ENCODE peak calls at places on chromosomes 12 and 14, in four cellular contexts. E is brain microvascular endothelial cell, M is endothelial cell of umbilical vein, V is transverse colon. Y is an unnamed sample.

GRCh38 chr14:33040548-33041140 is 102.0 kb downstream of the NPAS3 start:
- DNase-seq in E (no peak), M (no peak), V (no peak), Y (no peak)

GRCh38 chr12:90246673-90247072 is 538.0 kb upstream of the ATP2B1 start:
- DNase-seq in V (no peak), M (no peak), E (no peak), Y (no peak)

GRCh38 chr14:72638021-72638420 is 255.9 kb downstream of the DPF3 start:
- DNase-seq in V (no peak), M (peak), E (peak), Y (peak)

GRCh38 chr14:45486599-45486998 is 233.6 kb upstream of the MIS18BP1 start:
- DNase-seq in M (no peak), E (no peak), V (no peak), Y (no peak)

GRCh38 chr14:55838529-55839052 is 258.6 kb downstream of the KTN1 start:
- DNase-seq in V (no peak), E (no peak), M (no peak), Y (no peak)

GRCh38 chr12:73421832-73422231 is 1115.8 kb upstream of the ATXN7L3B start:
- DNase-seq in E (peak), M (no peak), V (no peak), Y (peak)

GRCh38 chr12:126112849-126113248 is 1047.6 kb downstream of the AACS start:
- DNase-seq in E (no peak), M (no peak), V (no peak), Y (no peak)

GRCh38 chr12:24767016-24767415 is 181.9 kb downstream of the BCAT1 start:
- DNase-seq in V (no peak), M (no peak), E (no peak), Y (no peak)

GRCh38 chr12:82627799-82628198 is 58.9 kb upstream of the TMTC2 start:
- DNase-seq in V (no peak), M (peak), E (peak), Y (peak)

GRCh38 chr12:44446181-44446580 is 429.9 kb downstream of the NELL2 start:
- DNase-seq in V (no peak), E (no peak), M (no peak), Y (no peak)

GRCh38 chr14:90204516-90204915 is 51.8 kb upstream of the PSMC1 start:
- DNase-seq in M (no peak), E (no peak), V (no peak), Y (no peak)

GRCh38 chr12:31950088-31950487 is 9.1 kb upstream of the RESF1 start:
- DNase-seq in V (no peak), E (no peak), M (no peak), Y (no peak)

GRCh38 chr12:31951008-31951407 is 8.2 kb upstream of the RESF1 start:
- DNase-seq in V (no peak), E (no peak), M (no peak), Y (no peak)

GRCh38 chr12:31950492-31950891 is 8.7 kb upstream of the RESF1 start:
- DNase-seq in V (no peak), E (no peak), M (no peak), Y (no peak)

GRCh38 chr12:31951939-31952338 is 7.3 kb upstream of the RESF1 start:
- DNase-seq in E (no peak), M (no peak), V (no peak), Y (no peak)

GRCh38 chr12:31952418-31952817 is 6.8 kb upstream of the RESF1 start:
- DNase-seq in V (no peak), M (no peak), E (no peak), Y (no peak)
- H3K27ac ChIP-seq in V (no peak), M (no peak), E (no peak), Y (no peak)

GRCh38 chr12:118536306-118536900 is 160.0 kb downstream of the SUDS3 start:
- DNase-seq in E (no peak), M (no peak), V (no peak), Y (no peak)

GRCh38 chr12:118541071-118541470 is 164.7 kb downstream of the SUDS3 start:
- DNase-seq in M (no peak), E (no peak), V (no peak), Y (no peak)

GRCh38 chr12:118541945-118542344 is 165.6 kb downstream of the SUDS3 start:
- DNase-seq in M (no peak), V (no peak), E (no peak), Y (no peak)

GRCh38 chr12:118534003-118534402 is 157.6 kb downstream of the SUDS3 start:
- DNase-seq in E (no peak), V (no peak), M (no peak), Y (no peak)

DNA sequence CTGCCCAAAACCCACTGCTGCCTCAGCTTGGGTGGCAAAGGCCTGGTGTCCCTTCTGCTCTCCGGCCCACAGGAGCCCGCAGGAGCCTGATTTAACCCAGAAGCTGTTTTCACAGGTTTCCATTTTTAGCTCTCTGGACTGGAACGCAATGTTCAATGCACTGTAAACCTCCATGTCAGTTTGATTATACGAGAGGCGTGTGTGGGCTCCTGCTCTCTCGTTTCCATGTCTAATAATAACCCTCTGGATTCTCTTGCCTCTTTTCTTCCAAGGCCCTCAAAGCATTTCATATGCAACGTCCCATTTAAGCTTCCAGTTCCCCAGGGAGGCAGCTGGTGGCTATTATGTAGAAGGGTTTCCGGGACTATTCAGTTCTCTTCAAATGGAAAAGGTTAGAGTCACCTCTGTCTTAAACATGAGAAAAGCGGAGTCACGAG is 161.1 kb downstream of the SUDS3 start:
- DNase-seq in E (no peak), V (peak), M (no peak), Y (no peak)
- H3K27ac ChIP-seq in E (no peak), V (peak), M (no peak), Y (no peak)

GRCh38 chr12:96198970-96199369 is 4.8 kb downstream of the ELK3 start:
- DNase-seq in M (peak), E (peak), V (no peak), Y (peak)
- H3K27ac ChIP-seq in M (peak), E (peak), V (peak), Y (peak)

DNA sequence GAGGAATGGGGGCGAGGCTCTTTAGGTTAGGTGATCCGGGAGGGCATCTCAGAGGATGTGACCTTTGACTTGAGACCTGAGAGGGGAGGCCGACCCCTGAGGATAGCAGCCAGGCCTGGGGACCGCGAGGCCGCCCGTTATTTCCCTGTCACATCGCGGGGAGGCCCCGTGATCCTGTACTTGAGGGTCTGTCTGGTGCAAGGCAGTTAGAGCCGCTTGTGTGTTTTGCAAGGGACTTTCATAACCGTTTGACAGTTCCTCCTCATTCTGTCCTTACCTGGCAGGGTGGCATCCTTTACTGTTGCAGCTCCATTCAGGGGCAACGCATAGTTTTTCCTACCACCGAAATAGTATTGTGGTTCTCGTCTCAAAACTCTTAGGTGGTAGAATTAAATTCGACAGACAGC is 764 bp downstream of the VRK1 start:
- DNase-seq in E (no peak), V (no peak), M (peak), Y (peak)
- H3K27ac ChIP-seq in E (peak), V (peak), M (peak), Y (peak)

DNA sequence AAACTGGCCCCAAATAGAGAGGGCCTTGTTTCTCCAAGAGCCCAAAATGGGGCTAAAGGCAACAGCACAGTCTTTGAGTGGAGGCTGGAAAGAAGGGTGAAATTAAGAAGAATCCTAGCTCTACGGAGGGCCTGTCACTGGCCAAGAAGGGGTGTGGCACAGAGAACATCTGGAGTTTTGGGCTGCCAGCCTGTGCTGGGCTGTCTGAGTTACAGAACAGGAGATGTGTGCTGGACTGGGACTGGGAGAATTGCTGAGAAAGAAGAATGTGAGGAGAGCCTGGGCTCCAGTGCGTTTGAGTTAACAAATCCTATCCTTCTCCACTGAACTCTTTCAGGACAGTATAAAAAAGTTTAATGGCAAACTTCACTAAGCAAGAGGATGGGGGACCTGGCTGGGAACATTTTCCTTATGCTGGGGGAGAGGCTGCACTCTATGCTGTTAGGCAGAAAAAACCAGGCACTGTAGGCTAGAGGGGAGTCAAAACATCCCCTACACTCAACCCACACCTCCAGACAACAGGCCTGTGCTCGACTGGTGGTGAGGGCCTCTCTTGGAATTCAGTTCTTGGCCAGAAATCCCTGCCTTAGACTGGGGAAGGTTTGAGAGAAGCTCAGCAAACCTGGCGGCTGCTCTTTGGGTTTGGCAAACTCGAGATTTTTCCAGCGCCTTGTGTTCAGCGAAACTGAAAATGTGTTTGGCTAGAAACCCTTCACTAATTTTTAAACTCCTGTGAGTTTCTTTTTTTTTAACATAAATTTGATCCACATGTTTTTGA is 217.3 kb downstream of the MON2 start:
- DNase-seq in V (peak), M (no peak), E (no peak), Y (peak)
- H3K27ac ChIP-seq in V (peak), M (no peak), E (no peak), Y (peak)

GRCh38 chr12:21764063-21764462 is 10.4 kb downstream of the KCNJ8 start:
- DNase-seq in V (no peak), E (no peak), M (no peak), Y (no peak)

GRCh38 chr12:21769311-21769710 is 5.2 kb downstream of the KCNJ8 start:
- DNase-seq in E (no peak), M (no peak), V (no peak), Y (peak)

GRCh38 chr12:21764950-21765349 is 9.6 kb downstream of the KCNJ8 start:
- DNase-seq in M (no peak), E (no peak), V (no peak), Y (no peak)

GRCh38 chr12:21763531-21763930 is 11.0 kb downstream of the KCNJ8 start:
- DNase-seq in M (no peak), V (no peak), E (no peak), Y (no peak)

DNA sequence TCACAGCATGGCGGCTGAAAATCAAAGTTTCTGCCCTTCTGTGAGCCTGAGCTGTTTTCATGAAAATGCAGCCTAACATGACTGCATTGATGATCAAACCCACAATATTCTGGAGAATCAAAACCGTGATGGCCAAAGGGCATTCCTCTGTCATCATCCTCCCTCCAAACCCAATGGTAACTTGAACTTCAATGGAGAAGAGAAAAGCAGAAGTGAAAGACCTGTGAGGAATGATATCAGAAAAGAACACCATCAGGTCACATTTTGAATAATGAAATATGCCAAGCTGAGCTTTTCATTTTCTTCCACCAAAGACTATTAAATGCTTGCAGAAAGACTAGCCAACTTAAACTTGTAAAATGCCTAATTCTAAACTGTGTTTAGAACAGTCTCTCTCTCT is 8.1 kb downstream of the KCNJ8 start:
- DNase-seq in V (no peak), M (no peak), E (no peak), Y (no peak)
- H3K27ac ChIP-seq in V (no peak), M (no peak), E (no peak), Y (no peak)

DNA sequence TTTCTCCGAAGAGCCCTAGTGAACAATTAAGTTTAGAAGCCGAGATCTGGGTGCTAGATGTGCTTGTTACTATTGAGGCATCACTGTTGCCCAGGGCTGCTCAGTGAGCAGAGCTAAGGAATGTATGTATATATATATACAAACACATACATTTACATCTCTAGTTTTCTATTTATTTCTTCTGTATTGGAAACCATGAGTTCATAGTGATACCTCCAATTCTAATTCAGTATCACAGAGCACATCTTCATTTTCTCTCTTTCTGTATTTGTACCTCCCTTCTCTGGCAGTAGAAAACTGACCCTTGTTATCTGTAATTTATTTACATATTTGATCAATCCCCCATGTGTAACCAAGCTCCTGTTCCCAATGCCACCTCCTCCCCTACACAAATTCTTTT is 40.7 kb upstream of the FUT8 start:
- DNase-seq in M (no peak), V (no peak), E (no peak), Y (no peak)
- H3K27ac ChIP-seq in M (no peak), V (no peak), E (no peak), Y (no peak)

DNA sequence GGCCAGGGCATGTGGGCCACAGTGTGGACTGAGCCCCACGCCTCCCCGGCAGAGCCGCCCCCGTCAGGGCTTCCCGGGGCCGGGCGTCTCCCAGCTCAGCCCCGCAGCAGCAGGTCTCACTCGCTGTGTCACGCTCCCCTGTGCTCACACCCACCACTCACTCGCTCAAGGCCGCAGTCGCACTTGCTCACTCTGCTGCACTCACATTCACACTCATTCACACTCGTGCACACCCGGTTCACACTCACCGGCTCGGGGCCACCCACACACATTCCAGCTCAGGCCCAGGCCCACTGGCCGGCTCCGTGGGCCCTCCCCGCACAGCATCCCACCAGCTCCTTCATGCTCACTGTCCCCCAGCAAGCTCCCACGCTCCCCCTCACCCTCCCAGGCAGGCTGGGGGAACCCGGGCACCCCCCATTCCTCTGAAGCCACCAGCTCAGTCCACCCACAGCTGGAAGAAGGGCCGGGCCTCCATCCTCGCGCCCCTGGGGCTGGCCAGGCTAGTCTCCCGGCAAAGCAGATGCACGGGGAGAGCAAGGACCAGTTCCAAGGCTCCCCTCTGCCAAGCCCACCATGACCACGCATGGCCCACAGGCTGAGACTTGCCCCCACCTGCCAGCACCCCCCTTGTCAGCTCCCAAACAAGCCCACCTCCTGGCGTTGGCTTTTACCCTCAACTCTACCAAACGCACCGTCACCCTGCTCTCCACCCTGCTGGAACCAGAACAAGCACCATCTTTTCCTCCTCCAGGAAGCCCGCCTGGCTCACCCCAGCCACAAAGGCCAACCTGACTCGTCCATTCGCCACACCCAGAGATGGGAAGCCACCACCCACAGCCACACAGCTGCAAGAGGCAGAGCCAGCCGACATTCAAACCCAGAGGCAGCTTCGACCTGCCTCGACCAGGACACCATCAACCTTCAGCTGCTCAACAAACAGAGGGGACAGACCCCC is 28.0 kb downstream of the NCOR2 start:
- DNase-seq in M (no peak), V (no peak), E (no peak), Y (peak)
- H3K27ac ChIP-seq in M (no peak), V (no peak), E (no peak), Y (no peak)

GRCh38 chr14:97878206-97878605 is 1081.0 kb downstream of the VRK1 start:
- DNase-seq in E (no peak), V (no peak), M (no peak), Y (no peak)
- H3K27ac ChIP-seq in E (no peak), V (no peak), M (no peak), Y (no peak)

GRCh38 chr14:105338392-105338791 is 23.8 kb downstream of the PACS2 start:
- DNase-seq in M (no peak), V (no peak), E (no peak), Y (no peak)

GRCh38 chr14:105343194-105343593 is 28.6 kb downstream of the PACS2 start:
- DNase-seq in V (no peak), M (no peak), E (no peak), Y (no peak)

GRCh38 chr14:105337966-105338365 is 23.4 kb downstream of the PACS2 start:
- DNase-seq in E (no peak), V (no peak), M (peak), Y (no peak)

GRCh38 chr14:105337433-105337832 is 22.9 kb downstream of the PACS2 start:
- DNase-seq in E (no peak), M (no peak), V (no peak), Y (no peak)

DNA sequence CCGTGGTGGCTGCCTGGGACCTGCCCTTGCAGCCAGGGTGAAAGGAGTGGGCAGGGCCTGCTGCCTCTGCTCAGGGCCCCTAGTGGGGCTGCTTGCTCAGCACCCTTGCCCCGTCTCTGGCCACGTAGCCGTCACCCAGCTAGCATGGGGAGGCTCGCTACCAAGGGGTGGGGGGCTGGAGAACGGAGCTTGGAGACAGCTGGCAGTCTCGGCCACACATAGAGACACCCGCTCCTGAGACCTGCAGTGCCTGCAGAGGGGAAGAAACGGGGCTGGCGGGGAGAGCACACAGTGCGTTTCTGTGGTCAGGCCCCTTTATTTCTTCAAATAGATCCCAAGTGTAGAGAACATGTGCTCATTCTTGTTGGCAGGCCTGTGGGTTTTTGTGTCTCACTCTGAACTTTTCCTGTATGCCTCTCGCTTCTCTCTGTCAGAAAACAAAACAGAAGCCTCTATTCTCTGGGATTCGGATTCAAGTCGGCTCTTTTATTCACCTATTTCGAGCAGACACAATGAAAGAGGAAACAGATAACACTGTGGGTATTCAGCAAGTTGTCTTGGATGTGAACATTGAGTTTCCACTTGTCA is 26.4 kb downstream of the PACS2 start:
- DNase-seq in M (peak), E (no peak), V (no peak), Y (no peak)
- H3K27ac ChIP-seq in M (no peak), E (no peak), V (no peak), Y (no peak)

Y was measured in GM23248.